ENCODE peak calls at places on chromosomes 16 and 17, in five cellular contexts. Z, Q, U, W and J are unnamed samples.

GRCh38 chr16:67441289-67441753 is 10.4 kb downstream of the HSD11B2 start:
- DNase-seq in Z (no peak), Q (no peak), U (no peak), W (no peak), J (no peak)

GRCh38 chr16:23182206-23182674 is 305 bp upstream of the SCNN1G start:
- DNase-seq in Z (peak), Q (peak), U (peak), W (peak), J (peak)

GRCh38 chr17:66467766-66468165 is 165.4 kb downstream of the PRKCA start:
- DNase-seq in Z (no peak), Q (no peak), U (no peak), W (no peak), J (no peak)

GRCh38 chr16:77499373-77500285 is 64.8 kb upstream of the ADAMTS18 start:
- DNase-seq in Z (peak), Q (peak), U (peak), W (peak), J (no peak)

GRCh38 chr17:82196273-82196672 is 16.4 kb downstream of the CCDC57 start:
- DNase-seq in Z (no peak), Q (no peak), U (no peak), W (no peak), J (no peak)

GRCh38 chr17:65627892-65628622 is 66.6 kb upstream of the AXIN2 start:
- DNase-seq in Z (peak), Q (no peak), U (peak), W (no peak), J (no peak)

GRCh38 chr17:48954300-48954755 is 9.7 kb upstream of the SNF8 start:
- DNase-seq in Z (peak), Q (peak), U (no peak), W (no peak), J (no peak)

GRCh38 chr17:17839792-17840707 is 3.3 kb upstream of the SREBF1 start:
- DNase-seq in Z (peak), Q (peak), U (peak), W (peak), J (no peak)

GRCh38 chr17:10652984-10653680 is 4.0 kb downstream of the MYH3 start:
- DNase-seq in Z (no peak), Q (no peak), U (no peak), W (no peak), J (no peak)

GRCh38 chr16:77434022-77434364 is 841 bp downstream of the ADAMTS18 start:
- DNase-seq in Z (no peak), Q (no peak), U (no peak), W (no peak), J (no peak)

GRCh38 chr16:69107311-69107962 is 2.0 kb downstream of the HAS3 start:
- DNase-seq in Z (peak), Q (peak), U (no peak), W (no peak), J (no peak)

GRCh38 chr17:33750943-33751701 is 458.0 kb upstream of the ASIC2 start:
- DNase-seq in Z (peak), Q (peak), U (peak), W (peak), J (no peak)

GRCh38 chr17:63162406-63163157 is 196.5 kb downstream of the TANC2 start:
- DNase-seq in Z (no peak), Q (no peak), U (no peak), W (no peak), J (no peak)

GRCh38 chr16:57348361-57348760 is 10.2 kb upstream of the CCL22 start:
- DNase-seq in Z (no peak), Q (no peak), U (no peak), W (no peak), J (no peak)

GRCh38 chr17:32903774-32904673 is 23.9 kb upstream of the TMEM98 start:
- DNase-seq in Z (no peak), Q (no peak), U (no peak), W (no peak), J (no peak)

GRCh38 chr17:58267347-58268324 is 13.1 kb downstream of the MPO start:
- DNase-seq in Z (no peak), Q (peak), U (no peak), W (no peak), J (no peak)

GRCh38 chr16:54817432-54817831 is 113.2 kb upstream of the IRX5 start:
- DNase-seq in Z (peak), Q (peak), U (no peak), W (no peak), J (no peak)

GRCh38 chr16:19644877-19645276 is 73.2 kb downstream of the KNOP1 start:
- DNase-seq in Z (no peak), Q (no peak), U (no peak), W (peak), J (no peak)

GRCh38 chr16:89460556-89460955 is 29.8 kb downstream of the ANKRD11 start:
- DNase-seq in Z (no peak), Q (no peak), U (no peak), W (no peak), J (no peak)

GRCh38 chr16:51149721-51150158 is 1.3 kb downstream of the SALL1 start:
- DNase-seq in Z (no peak), Q (peak), U (no peak), W (no peak), J (no peak)

GRCh38 chr16:50067290-50067853 is 1.6 kb downstream of the HEATR3 start:
- DNase-seq in Z (peak), Q (peak), U (peak), W (no peak), J (peak)

DNA sequence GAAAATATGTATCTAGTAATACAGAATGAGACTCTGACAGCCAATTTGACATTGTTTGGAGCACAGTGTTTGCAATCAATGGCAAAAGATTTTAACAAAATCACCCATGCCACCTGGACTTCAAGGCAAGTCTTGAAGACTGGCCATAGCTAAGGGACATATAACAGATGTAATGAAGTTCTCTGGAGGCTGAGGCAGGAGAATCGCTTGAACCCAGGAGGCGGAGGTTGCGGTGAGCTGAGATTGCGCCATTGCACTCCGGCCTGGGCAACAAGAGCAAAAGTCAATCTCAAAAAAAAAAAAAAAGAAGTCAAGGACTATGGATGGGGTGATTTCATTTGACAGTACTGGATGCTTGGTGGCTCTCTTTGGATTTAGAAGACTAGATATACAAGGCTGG is 5.6 kb upstream of the BPTF start:
- DNase-seq in Z (no peak), Q (no peak), U (no peak), W (no peak), J (no peak)
- TF ChIP-seq CTCF in Z (no peak), Q (no peak), U (no peak), W (no peak), J (no peak)

DNA sequence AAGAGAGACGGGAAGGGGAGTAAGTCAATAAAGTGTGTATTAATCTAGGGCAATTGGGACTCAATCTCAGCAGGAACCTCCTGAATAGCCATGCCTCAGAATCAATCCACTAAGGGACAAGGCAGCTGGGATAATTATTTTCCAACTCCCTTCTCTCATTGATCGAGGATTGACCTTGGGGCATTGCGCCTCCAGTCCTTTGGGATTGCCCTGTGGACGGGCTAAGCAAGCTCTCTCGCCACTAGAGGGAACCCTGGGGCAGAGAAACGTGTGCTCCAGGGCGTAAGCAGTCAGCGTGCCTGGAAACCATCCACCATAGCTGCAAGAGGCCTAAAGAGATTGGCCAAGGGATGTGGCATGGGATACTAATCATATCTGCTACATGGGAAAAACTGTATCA is 53.9 kb upstream of the ERCC4 start:
- DNase-seq in Z (peak), Q (peak), U (peak), W (peak), J (peak)
- TF ChIP-seq CTCF in Z (peak), Q (peak), U (peak), W (peak), J (peak)

GRCh38 chr16:85473909-85474640 is 139.0 kb upstream of the GSE1 start:
- DNase-seq in Z (no peak), Q (peak), U (no peak), W (no peak), J (no peak)

GRCh38 chr16:85474808-85475207 is 138.3 kb upstream of the GSE1 start:
- DNase-seq in Z (no peak), Q (no peak), U (no peak), W (no peak), J (no peak)

GRCh38 chr16:85471469-85472431 is 141.4 kb upstream of the GSE1 start:
- DNase-seq in Z (peak), Q (no peak), U (no peak), W (no peak), J (no peak)

GRCh38 chr16:85472514-85472913 is 140.6 kb upstream of the GSE1 start:
- DNase-seq in Z (no peak), Q (no peak), U (no peak), W (no peak), J (no peak)

DNA sequence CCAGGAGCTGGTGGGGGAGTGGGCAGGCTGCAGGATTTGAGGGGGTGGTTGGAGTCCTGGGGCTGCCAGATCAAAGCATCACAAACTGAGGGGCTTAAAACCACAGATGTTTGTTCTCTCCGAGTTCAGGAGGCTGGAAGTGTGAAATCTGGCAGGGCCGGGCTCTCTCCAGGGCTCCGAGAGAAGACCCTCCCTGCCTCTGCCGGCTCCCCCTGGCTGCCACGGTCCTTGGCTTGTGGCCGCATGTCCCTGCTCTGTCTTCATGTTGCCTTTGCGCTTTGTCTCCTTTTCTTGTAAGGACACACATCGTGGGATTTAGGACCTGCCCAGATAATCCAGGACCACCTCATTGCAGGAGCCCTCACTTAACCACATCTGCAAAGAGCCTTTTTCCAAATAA is 139.8 kb upstream of the GSE1 start:
- DNase-seq in Z (no peak), Q (peak), U (no peak), W (no peak), J (no peak)
- TF ChIP-seq CTCF in Z (no peak), Q (peak), U (no peak), W (no peak), J (no peak)

DNA sequence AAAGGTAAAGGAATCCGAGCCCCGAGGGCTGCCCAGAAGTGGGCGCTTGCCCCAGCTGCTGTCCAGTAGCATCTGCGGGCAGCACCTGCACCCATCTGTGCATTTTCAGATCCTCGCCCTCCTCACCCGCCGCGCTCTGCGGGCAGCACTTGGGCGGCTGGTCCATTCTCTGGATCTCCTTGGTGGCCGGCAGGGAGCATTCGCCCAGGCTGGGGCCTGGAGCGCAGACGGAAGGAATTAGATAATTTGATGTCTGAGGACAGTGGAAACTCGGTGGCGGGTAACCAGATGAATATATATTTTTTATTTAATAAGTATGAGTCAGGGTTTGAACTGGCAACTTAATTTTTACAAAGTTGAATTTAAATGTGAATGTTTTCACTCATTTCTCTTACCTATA is 88.5 kb downstream of the NPIPB11 start:
- DNase-seq in Z (no peak), Q (no peak), U (no peak), W (no peak), J (no peak)
- TF ChIP-seq CTCF in Z (no peak), Q (peak), U (peak), W (no peak), J (peak)